ENCODE peak calls at places on chromosomes 12 and 14, in four cellular contexts. G, M, F and K are unnamed samples.
A peak's percentile ranks its signal among the peaks of the same experiment; 100 is the strongest.

GRCh38 chr12:131075194-131075593 is 121.5 kb downstream of the ADGRD1 start:
- DNase-seq in G (no peak), M (no peak), F (no peak), K (no peak)

GRCh38 chr12:108907861-108908302 is 28.0 kb downstream of the DAO start:
- DNase-seq in G (no peak), M (no peak), F (no peak), K (peak; percentile 21)

GRCh38 chr14:68792022-68792829 is 641 bp downstream of the ZFP36L1 start:
- DNase-seq in G (no peak), M (no peak), F (no peak), K (no peak)

GRCh38 chr12:27394676-27395075 is 51.9 kb upstream of the SMCO2 start:
- DNase-seq in G (no peak), M (no peak), F (no peak), K (no peak)

GRCh38 chr14:105876829-105877228 is 350.4 kb downstream of the TMEM121 start:
- DNase-seq in G (no peak), M (no peak), F (no peak), K (no peak)

GRCh38 chr14:36505193-36505815 is 14.7 kb downstream of the NKX2-1 start:
- DNase-seq in G (no peak), M (no peak), F (no peak), K (no peak)

GRCh38 chr14:35341454-35342159 is 49.4 kb downstream of the PSMA6 start:
- DNase-seq in G (no peak), M (peak; percentile 95), F (no peak), K (peak; percentile 99)

GRCh38 chr12:104790296-104791125 is 167.6 kb downstream of the SLC41A2 start:
- DNase-seq in G (no peak), M (peak; percentile 47), F (peak; percentile 12), K (peak; percentile 87)

GRCh38 chr14:45089813-45090212 is 5.9 kb downstream of the PRPF39 start:
- DNase-seq in G (no peak), M (no peak), F (no peak), K (no peak)

GRCh38 chr14:31127690-31128089 is 79.9 kb downstream of the HECTD1 start:
- DNase-seq in G (no peak), M (no peak), F (peak; percentile 56), K (no peak)

GRCh38 chr12:42450248-42450647 is 124.3 kb downstream of the PPHLN1 start:
- DNase-seq in G (no peak), M (no peak), F (no peak), K (no peak)

GRCh38 chr12:123134755-123135282 is 16.1 kb downstream of the PITPNM2 start:
- DNase-seq in G (no peak), M (no peak), F (no peak), K (no peak)

GRCh38 chr12:121719926-121720414 is 7.4 kb downstream of the TMEM120B start:
- DNase-seq in G (peak; percentile 56), M (no peak), F (no peak), K (no peak)